ENCODE peak calls at places on chromosomes 12 and 14, in six cellular contexts. K, I, E, T, B and M are unnamed samples.
A peak's percentile ranks its signal among the peaks of the same experiment; 100 is the strongest.

GRCh38 chr12:64029013-64029857 is 184.7 kb downstream of the SRGAP1 start:
- DNase-seq in B (no peak), E (no peak), I (peak; percentile 70), T (no peak), K (no peak), M (no peak)

GRCh38 chr12:125015680-125016310 is 22.4 kb downstream of the BRI3BP start:
- DNase-seq in K (no peak), T (no peak), I (no peak), E (no peak), B (no peak), M (no peak)

GRCh38 chr12:57152408-57153038 is 5.1 kb upstream of the LRP1-AS start:
- DNase-seq in E (no peak), K (no peak), B (no peak), T (no peak), I (no peak), M (no peak)

GRCh38 chr14:105066285-105067071 is 1.2 kb upstream of the GPR132 start:
- DNase-seq in K (no peak), E (no peak), I (no peak), T (no peak), B (no peak), M (no peak)

GRCh38 chr14:63180017-63180416 is 24.2 kb upstream of the RHOJ start:
- DNase-seq in I (no peak), B (no peak), T (no peak), E (no peak), K (no peak), M (no peak)

GRCh38 chr12:92096346-92097136 is 49.1 kb downstream of the BTG1 start:
- DNase-seq in E (no peak), T (no peak), I (no peak), K (no peak), B (no peak), M (no peak)

GRCh38 chr14:34604990-34605389 is 25.0 kb downstream of the SNX6 start:
- DNase-seq in B (no peak), K (no peak), T (no peak), E (no peak), I (no peak), M (no peak)

GRCh38 chr14:100471451-100472093 is 115.6 kb downstream of the BEGAIN start:
- DNase-seq in I (no peak), B (no peak), E (no peak), T (no peak), K (no peak), M (no peak)

GRCh38 chr12:107511292-107511691 is 174.3 kb upstream of the PWP1 start:
- DNase-seq in I (no peak), E (no peak), B (peak; percentile 16), K (no peak), T (no peak), M (no peak)